ENCODE peak calls at places on chromosomes 4 and X, in five cellular contexts. I, Y, U, K and V are unnamed samples.

GRCh38 chrX:101164766-101165590 is 54.6 kb upstream of the DRP2 start:
- DNase-seq in I (no peak), Y (no peak), U (no peak), K (no peak), V (no peak)

GRCh38 chrX:27251369-27251768 is 211.8 kb downstream of the PPP4R3C start:
- DNase-seq in I (no peak), Y (no peak), U (peak), K (no peak), V (no peak)

GRCh38 chr4:55396305-55397023 is 707 bp downstream of the TMEM165 start:
- DNase-seq in I (peak), Y (no peak), U (peak), K (peak), V (no peak)

GRCh38 chr4:8703401-8703696 is 110.8 kb downstream of the CPZ start:
- DNase-seq in I (no peak), Y (no peak), U (no peak), K (peak), V (no peak)

GRCh38 chr4:112633477-112634235 is 3.1 kb downstream of the ZGRF1 start:
- DNase-seq in I (peak), Y (no peak), U (peak), K (no peak), V (peak)

GRCh38 chr4:53313510-53313909 is 52.4 kb downstream of the SCFD2 start:
- DNase-seq in I (peak), Y (no peak), U (peak), K (no peak), V (no peak)

GRCh38 chrX:23803931-23804381 is 21.0 kb downstream of the SAT1 start:
- DNase-seq in I (no peak), Y (no peak), U (no peak), K (no peak), V (no peak)

GRCh38 chr4:67437974-67438713 is 107.2 kb downstream of the CENPC start:
- DNase-seq in I (no peak), Y (no peak), U (no peak), K (no peak), V (no peak)

GRCh38 chr4:171162478-171162877 is 650.7 kb upstream of the GALNTL6 start:
- DNase-seq in I (no peak), Y (no peak), U (no peak), K (no peak), V (no peak)

GRCh38 chr4:145066063-145066501 is 31.9 kb downstream of the ANAPC10 start:
- DNase-seq in I (no peak), Y (no peak), U (peak), K (no peak), V (no peak)

GRCh38 chr4:35175894-35176293 is 1068.4 kb downstream of the ARAP2 start:
- DNase-seq in I (no peak), Y (no peak), U (peak), K (no peak), V (no peak)

GRCh38 chrX:153922932-153923857 is 2.9 kb downstream of the ARHGAP4 start:
- DNase-seq in I (no peak), Y (no peak), U (peak), K (no peak), V (no peak)

GRCh38 chr4:124321370-124321769 is 391.2 kb downstream of the ANKRD50 start:
- DNase-seq in I (no peak), Y (no peak), U (peak), K (peak), V (no peak)
- TF ChIP-seq CREB1 in I (no peak), Y (no peak), U (no peak), K (no peak), V (no peak)

GRCh38 chr4:612749-613125 is 12.6 kb upstream of the PDE6B start:
- DNase-seq in I (no peak), Y (no peak), U (no peak), K (no peak), V (no peak)
- TF ChIP-seq CREB1 in I (no peak), Y (no peak), U (no peak), K (no peak), V (no peak)

DNA sequence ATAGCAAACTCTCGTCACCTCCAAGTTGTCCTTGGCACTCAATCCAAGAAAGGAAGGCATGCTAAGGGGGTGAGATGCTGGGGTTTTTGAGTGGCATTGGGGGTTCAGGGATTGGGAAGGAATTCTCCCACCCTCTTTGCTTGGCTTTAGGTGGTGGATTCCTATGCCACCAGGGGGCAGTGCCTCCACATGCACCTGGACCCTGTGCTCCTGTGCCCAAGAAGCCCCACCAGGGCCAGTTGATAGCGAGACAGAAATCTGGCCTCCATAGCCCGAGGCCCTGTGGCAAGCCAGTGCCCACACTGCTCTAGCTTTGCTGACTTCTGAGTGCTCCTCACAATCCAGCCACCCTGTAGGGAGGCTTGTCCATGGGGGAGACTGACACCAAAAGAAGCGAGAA is 2.0 kb upstream of the FATE1 start:
- DNase-seq in I (peak), Y (no peak), U (peak), K (peak), V (no peak)
- TF ChIP-seq CREB1 in I (no peak), Y (no peak), U (no peak), K (no peak), V (no peak)

GRCh38 chr4:184595430-184595829 is 53.8 kb downstream of the CASP3 start:
- DNase-seq in I (no peak), Y (no peak), U (no peak), K (no peak), V (no peak)

GRCh38 chr4:184596044-184596616 is 53.1 kb downstream of the CASP3 start:
- DNase-seq in I (no peak), Y (no peak), U (no peak), K (no peak), V (no peak)

GRCh38 chr4:184596617-184597185 is 52.5 kb downstream of the CASP3 start:
- DNase-seq in I (peak), Y (no peak), U (no peak), K (no peak), V (no peak)

GRCh38 chr4:184599492-184600135 is 49.6 kb downstream of the CASP3 start:
- DNase-seq in I (no peak), Y (no peak), U (no peak), K (no peak), V (no peak)

GRCh38 chr4:184598753-184599491 is 50.3 kb downstream of the CASP3 start:
- DNase-seq in I (no peak), Y (no peak), U (no peak), K (no peak), V (no peak)
- TF ChIP-seq CREB1 in I (no peak), Y (no peak), U (no peak), K (no peak), V (no peak)

GRCh38 chr4:95170176-95170575 is 378.6 kb downstream of the UNC5C start:
- DNase-seq in I (no peak), Y (no peak), U (no peak), K (no peak), V (no peak)
- TF ChIP-seq CREB1 in I (no peak), Y (no peak), U (no peak), K (no peak), V (no peak)